ENCODE peak calls at places on chromosomes 3 and 15, in five cellular contexts. N is HL-60, Z is cardiac muscle cell, J is mammary epithelial cell, C is body of pancreas. R is an unnamed sample.

GRCh38 chr3:108097326-108098035 is 6.7 kb upstream of the CD47 start:
- DNase-seq in N (peak), Z (no peak), J (no peak), C (no peak), R (no peak)

GRCh38 chr3:3778216-3778615 is 21.0 kb upstream of the LRRN1 start:
- DNase-seq in N (no peak), Z (no peak), J (no peak), C (no peak), R (no peak)

GRCh38 chr3:128307029-128307633 is 153.8 kb downstream of the EEFSEC start:
- DNase-seq in N (no peak), Z (peak), J (no peak), C (no peak), R (no peak)

GRCh38 chr3:73511555-73511954 is 113.2 kb downstream of the PDZRN3 start:
- DNase-seq in N (no peak), Z (no peak), J (no peak), C (no peak), R (peak)

GRCh38 chr3:8239718-8240698 is 261.6 kb upstream of the LMCD1 start:
- DNase-seq in N (peak), Z (peak), J (peak), C (peak), R (no peak)

GRCh38 chr3:74631341-74631740 is 16.9 kb upstream of the CNTN3 start:
- DNase-seq in N (no peak), Z (no peak), J (no peak), C (no peak), R (no peak)

GRCh38 chr3:111963424-111963823 is 15.4 kb upstream of the ABHD10 start:
- DNase-seq in N (no peak), Z (peak), J (peak), C (no peak), R (no peak)

GRCh38 chr3:107068980-107069379 is 308.3 kb upstream of the CCDC54 start:
- DNase-seq in N (no peak), Z (peak), J (peak), C (no peak), R (peak)

GRCh38 chr15:58705105-58705504 is 44.4 kb downstream of the ADAM10 start:
- DNase-seq in N (no peak), Z (no peak), J (no peak), C (no peak), R (no peak)

GRCh38 chr15:37995461-37996347 is 61.3 kb downstream of the TMCO5A start:
- DNase-seq in N (peak), Z (peak), J (peak), C (peak), R (peak)

GRCh38 chr3:187343670-187344069 is 24.5 kb upstream of the RTP4 start:
- DNase-seq in N (no peak), Z (no peak), J (no peak), C (no peak), R (no peak)

GRCh38 chr15:74370471-74370870 is 3.0 kb upstream of the CYP11A1 start:
- DNase-seq in N (no peak), Z (no peak), J (no peak), C (no peak), R (no peak)

GRCh38 chr3:152301745-152302181 is 33.0 kb downstream of the MBNL1 start:
- DNase-seq in N (peak), Z (no peak), J (no peak), C (no peak), R (no peak)
- H3K27ac ChIP-seq in N (peak), Z (no peak), J (peak), C (no peak), R (no peak)

DNA sequence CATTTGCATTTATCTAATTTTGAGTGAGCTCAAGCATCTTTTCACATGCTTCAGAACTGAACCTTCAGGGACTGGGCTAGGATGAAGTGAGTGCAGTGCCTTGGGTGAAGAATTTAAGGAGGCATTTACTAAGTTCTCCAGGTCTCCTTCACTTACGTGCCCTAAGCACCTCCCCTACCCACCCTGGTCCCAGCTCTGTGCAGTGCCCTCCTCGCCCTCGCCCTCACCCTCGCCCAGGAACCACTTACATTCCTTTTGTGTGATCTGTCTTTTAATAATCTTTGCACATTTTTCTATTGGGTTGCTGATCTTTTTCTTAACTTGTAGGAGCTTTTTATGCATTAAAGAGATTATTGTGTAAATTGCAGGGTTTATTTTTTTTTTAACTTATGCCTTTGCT is 322.6 kb downstream of the THSD4 start:
- DNase-seq in N (no peak), Z (no peak), J (no peak), C (no peak), R (no peak)
- H3K27ac ChIP-seq in N (no peak), Z (no peak), J (peak), C (no peak), R (no peak)

DNA sequence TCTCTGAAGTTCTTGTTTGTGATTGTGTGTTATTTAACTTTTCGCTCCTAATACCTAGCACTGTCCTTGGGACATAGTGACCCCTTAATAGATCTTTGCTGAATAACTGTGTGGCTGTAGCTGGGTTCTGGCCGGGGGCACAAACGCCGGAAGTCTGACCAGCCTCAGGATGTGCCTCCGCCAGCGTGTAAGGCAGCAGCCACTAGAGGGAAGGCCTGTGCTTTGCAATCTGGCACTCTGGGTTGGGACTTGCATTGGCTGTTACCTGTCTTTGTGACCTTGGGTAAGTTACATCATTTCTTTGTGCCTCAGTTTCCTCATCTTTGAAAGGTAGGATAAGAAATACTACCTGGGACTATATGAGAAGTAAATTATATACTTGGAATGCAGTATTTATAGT is 158.7 kb downstream of the GHSR start:
- DNase-seq in N (no peak), Z (no peak), J (no peak), C (peak), R (no peak)
- H3K27ac ChIP-seq in N (no peak), Z (peak), J (no peak), C (no peak), R (no peak)

DNA sequence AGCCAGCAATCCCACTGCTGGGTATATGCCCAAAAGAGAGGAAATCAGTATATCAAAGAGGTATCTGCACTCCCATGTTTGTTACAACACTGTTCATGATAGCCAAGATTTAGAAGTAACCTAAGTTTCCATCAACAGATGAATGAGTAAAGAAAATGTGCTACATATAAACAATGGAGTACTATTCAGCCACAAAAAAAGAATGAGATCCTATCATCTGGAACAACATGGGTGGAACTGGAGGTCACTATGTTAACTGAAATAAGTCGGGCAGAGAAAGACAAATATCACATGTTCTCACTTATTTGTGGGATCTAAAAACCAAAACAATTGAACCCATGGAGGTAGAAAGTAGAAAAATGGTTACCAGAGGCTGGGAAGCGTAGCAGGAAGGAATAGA is 108.2 kb downstream of the TBC1D5 start:
- DNase-seq in N (no peak), Z (no peak), J (no peak), C (no peak), R (no peak)
- H3K27ac ChIP-seq in N (no peak), Z (no peak), J (no peak), C (no peak), R (no peak)

DNA sequence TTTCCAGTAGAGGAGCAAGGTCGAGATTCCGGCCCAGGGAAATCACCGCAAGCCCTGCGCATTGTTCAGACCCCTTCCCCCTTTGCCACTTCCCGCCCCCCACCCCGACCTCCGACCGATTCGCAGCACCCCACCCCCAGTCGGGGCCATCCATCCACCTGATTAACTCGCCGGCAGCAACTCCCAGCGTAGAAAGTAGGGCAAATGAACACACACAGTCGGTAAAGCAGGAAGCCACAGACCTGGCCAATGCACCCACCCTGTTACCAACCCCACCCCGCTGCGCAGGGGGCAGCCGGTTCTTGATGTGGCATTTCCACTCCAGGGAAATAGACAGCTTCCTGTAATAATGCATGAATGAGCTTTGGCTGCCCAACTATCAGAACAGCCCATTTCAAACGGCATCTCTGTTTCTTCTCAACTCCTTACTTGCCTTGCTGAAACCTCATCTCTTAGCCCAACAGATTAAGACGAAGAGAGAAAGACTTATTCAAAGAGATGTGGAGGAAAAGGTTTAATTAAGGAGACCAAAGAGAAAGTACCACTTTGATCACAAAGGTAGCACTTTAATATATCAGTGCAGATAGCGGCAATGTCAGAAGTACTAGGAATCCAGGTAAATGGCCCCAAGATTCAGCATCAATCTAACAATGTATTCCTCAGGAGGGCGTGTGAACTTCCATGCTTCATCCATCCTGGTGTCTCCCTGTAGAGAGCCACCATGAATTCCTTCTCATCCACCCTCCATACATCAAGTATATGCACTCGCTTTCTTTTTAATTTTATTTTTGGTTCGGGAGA is 1.9 kb downstream of the TNIK start:
- DNase-seq in N (no peak), Z (no peak), J (no peak), C (peak), R (no peak)
- H3K27ac ChIP-seq in N (no peak), Z (peak), J (no peak), C (no peak), R (peak)

GRCh38 chr3:53707222-53707621 is 139.0 kb downstream of the CHDH start:
- DNase-seq in N (no peak), Z (no peak), J (no peak), C (no peak), R (no peak)

GRCh38 chr3:53709856-53710674 is 136.2 kb downstream of the CHDH start:
- DNase-seq in N (peak), Z (peak), J (peak), C (peak), R (peak)

GRCh38 chr3:53705774-53706173 is 140.4 kb downstream of the CHDH start:
- DNase-seq in N (no peak), Z (no peak), J (no peak), C (no peak), R (no peak)

GRCh38 chr3:53709256-53709655 is 137.0 kb downstream of the CHDH start:
- DNase-seq in N (no peak), Z (no peak), J (no peak), C (no peak), R (no peak)

DNA sequence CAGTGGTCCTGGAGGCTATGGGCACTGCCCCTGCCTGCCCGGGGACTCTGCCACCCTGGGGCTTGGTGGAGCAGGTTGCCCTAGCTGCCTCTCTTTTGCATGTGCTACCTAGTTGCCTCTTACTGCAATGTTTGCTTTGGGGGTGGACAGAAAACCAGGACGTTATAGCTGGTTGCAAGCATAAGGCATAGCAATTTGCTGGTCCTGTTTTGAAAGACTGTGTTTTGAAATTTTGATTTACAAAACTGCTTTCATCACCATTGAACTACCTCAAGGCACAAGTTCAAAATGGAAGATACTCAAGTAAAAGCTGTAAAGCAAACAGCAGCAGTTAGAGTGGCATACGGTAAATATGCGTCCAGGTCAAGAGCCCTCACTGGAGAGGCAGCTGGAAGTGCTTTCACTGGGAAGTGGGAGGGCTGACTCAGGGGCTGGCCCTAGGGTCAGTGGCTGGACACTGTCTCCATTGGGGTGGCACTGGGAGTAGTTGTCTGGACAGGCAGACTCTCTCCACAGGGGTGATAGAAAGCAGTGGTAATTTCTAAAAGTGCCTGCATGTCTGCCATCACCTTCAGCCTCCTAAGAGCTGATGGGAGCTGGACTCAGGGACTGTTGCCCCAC is 138.1 kb downstream of the CHDH start:
- DNase-seq in N (peak), Z (no peak), J (no peak), C (no peak), R (no peak)
- H3K27ac ChIP-seq in N (peak), Z (peak), J (no peak), C (no peak), R (no peak)

GRCh38 chr3:114718897-114719208 is 425.0 kb downstream of the TIGIT start:
- DNase-seq in N (no peak), Z (no peak), J (no peak), C (peak), R (no peak)
- H3K27ac ChIP-seq in N (no peak), Z (no peak), J (no peak), C (peak), R (no peak)